ENCODE peak calls at places on chromosomes 2 and 18, in five cellular contexts. One of them, this sample, is unnamed.

GRCh38 chr2:163682695-163683094 is 53.1 kb downstream of the FIGN start:
- ATAC-seq in K562: no peak
- ATAC-seq in GM12878: no peak
- ATAC-seq in HepG2: peak
- ATAC-seq in HCT116: no peak
- ATAC-seq in this sample: no peak

GRCh38 chr2:158221055-158222021 is 119.7 kb downstream of the UPP2 start:
- ATAC-seq in K562: peak
- ATAC-seq in GM12878: peak
- ATAC-seq in HepG2: no peak
- ATAC-seq in HCT116: no peak
- ATAC-seq in this sample: no peak

GRCh38 chr2:221465776-221466175 is 106.3 kb downstream of the EPHA4 start:
- ATAC-seq in K562: no peak
- ATAC-seq in GM12878: peak
- ATAC-seq in HepG2: no peak
- ATAC-seq in HCT116: no peak
- ATAC-seq in this sample: no peak

GRCh38 chr2:10829304-10829703 is 16.7 kb upstream of the PDIA6 start:
- ATAC-seq in K562: no peak
- ATAC-seq in GM12878: no peak
- ATAC-seq in HepG2: no peak
- ATAC-seq in HCT116: no peak
- ATAC-seq in this sample: no peak

GRCh38 chr2:168114619-168115018 is 132.8 kb downstream of the STK39 start:
- ATAC-seq in K562: no peak
- ATAC-seq in GM12878: no peak
- ATAC-seq in HepG2: no peak
- ATAC-seq in HCT116: no peak
- ATAC-seq in this sample: no peak

GRCh38 chr2:200490001-200490400 is 19.9 kb downstream of the KCTD18 start:
- ATAC-seq in K562: no peak
- ATAC-seq in GM12878: no peak
- ATAC-seq in HepG2: peak
- ATAC-seq in HCT116: no peak
- ATAC-seq in this sample: no peak

GRCh38 chr18:12377556-12378553 is 828 bp upstream of the AFG3L2 start:
- ATAC-seq in K562: no peak
- ATAC-seq in GM12878: peak
- ATAC-seq in HepG2: peak
- ATAC-seq in HCT116: peak
- ATAC-seq in this sample: peak

GRCh38 chr2:206176128-206176527 is 16.4 kb downstream of the EEF1B2 start:
- ATAC-seq in K562: no peak
- ATAC-seq in GM12878: no peak
- ATAC-seq in HepG2: no peak
- ATAC-seq in HCT116: no peak
- ATAC-seq in this sample: no peak

GRCh38 chr18:54798186-54798585 is 30.1 kb upstream of the RAB27B start:
- ATAC-seq in K562: no peak
- ATAC-seq in GM12878: no peak
- ATAC-seq in HepG2: no peak
- ATAC-seq in HCT116: no peak
- ATAC-seq in this sample: no peak

GRCh38 chr18:53408271-53408670 is 816.2 kb downstream of the MBD2 start:
- ATAC-seq in K562: no peak
- ATAC-seq in GM12878: no peak
- ATAC-seq in HepG2: no peak
- ATAC-seq in HCT116: no peak
- ATAC-seq in this sample: no peak

GRCh38 chr2:219576505-219577388 is 4.6 kb downstream of the INHA start:
- ATAC-seq in K562: peak
- ATAC-seq in GM12878: no peak
- ATAC-seq in HepG2: peak
- ATAC-seq in HCT116: no peak
- ATAC-seq in this sample: no peak

GRCh38 chr18:4068552-4069158 is 386.5 kb downstream of the DLGAP1 start:
- ATAC-seq in K562: peak
- ATAC-seq in GM12878: peak
- ATAC-seq in HepG2: peak
- ATAC-seq in HCT116: peak
- ATAC-seq in this sample: no peak

GRCh38 chr2:20593072-20594034 is 57.5 kb downstream of the HS1BP3 start:
- ATAC-seq in K562: peak
- ATAC-seq in GM12878: no peak
- ATAC-seq in HepG2: peak
- ATAC-seq in HCT116: peak
- ATAC-seq in this sample: no peak

GRCh38 chr2:146321175-146321574 is 1523.7 kb upstream of the ACVR2A start:
- ATAC-seq in K562: no peak
- ATAC-seq in GM12878: peak
- ATAC-seq in HepG2: no peak
- ATAC-seq in HCT116: no peak
- ATAC-seq in this sample: no peak

DNA sequence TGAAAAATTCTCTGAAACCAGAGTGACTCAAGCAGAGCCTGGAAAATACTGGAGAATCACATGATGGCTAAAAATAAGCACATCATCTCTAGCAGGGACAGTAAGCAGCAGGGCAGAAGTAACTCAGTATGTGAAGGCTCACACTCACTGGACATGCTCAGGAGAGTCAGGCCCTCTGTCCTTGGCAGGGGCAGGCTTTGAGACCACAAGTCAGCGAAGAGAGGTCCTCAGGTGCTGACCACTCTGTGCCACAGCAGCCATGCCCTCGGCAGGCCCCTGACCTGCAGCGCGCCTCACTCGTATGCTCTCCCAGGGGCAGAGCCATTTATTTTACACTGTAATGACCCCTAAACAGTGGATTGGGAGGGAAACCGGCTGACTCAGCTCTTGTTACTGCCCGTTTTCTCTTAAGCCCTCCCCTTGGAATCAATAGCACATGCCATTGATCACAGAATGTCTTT is 76.8 kb downstream of the MAPRE2 start:
- ATAC-seq in K562: peak
- ATAC-seq in GM12878: no peak
- ATAC-seq in HepG2: no peak
- ATAC-seq in HCT116: no peak
- ATAC-seq in this sample: peak
- TF ChIP-seq POLR2AphosphoS5 in K562: no peak
- TF ChIP-seq POLR2AphosphoS5 in GM12878: no peak
- TF ChIP-seq POLR2AphosphoS5 in HepG2: no peak
- TF ChIP-seq POLR2AphosphoS5 in HCT116: no peak
- TF ChIP-seq POLR2AphosphoS5 in this sample: peak

GRCh38 chr2:65637061-65637460 is 204.7 kb upstream of the SPRED2 start:
- ATAC-seq in K562: no peak
- ATAC-seq in GM12878: no peak
- ATAC-seq in HepG2: no peak
- ATAC-seq in HCT116: no peak
- ATAC-seq in this sample: no peak
- H3K4me3 ChIP-seq in K562: no peak
- H3K4me3 ChIP-seq in GM12878: no peak
- H3K4me3 ChIP-seq in HepG2: no peak
- H3K4me3 ChIP-seq in HCT116: no peak
- H3K4me3 ChIP-seq in this sample: no peak

GRCh38 chr18:77069931-77070330 is 62.7 kb downstream of the MBP start:
- ATAC-seq in K562: no peak
- ATAC-seq in GM12878: no peak
- ATAC-seq in HepG2: no peak
- ATAC-seq in HCT116: no peak
- ATAC-seq in this sample: no peak
- H3K27ac ChIP-seq in K562: no peak
- H3K27ac ChIP-seq in GM12878: peak
- H3K27ac ChIP-seq in HepG2: no peak
- H3K27ac ChIP-seq in HCT116: no peak
- H3K27ac ChIP-seq in this sample: peak

GRCh38 chr18:80033181-80034067 is 810 bp upstream of the RBFA start:
- ATAC-seq in K562: peak
- ATAC-seq in GM12878: peak
- ATAC-seq in HepG2: peak
- ATAC-seq in HCT116: peak
- ATAC-seq in this sample: peak
- TF ChIP-seq POLR2AphosphoS5 in K562: no peak
- TF ChIP-seq POLR2AphosphoS5 in GM12878: peak
- TF ChIP-seq POLR2AphosphoS5 in HepG2: no peak
- TF ChIP-seq POLR2AphosphoS5 in HCT116: no peak
- TF ChIP-seq POLR2AphosphoS5 in this sample: peak

DNA sequence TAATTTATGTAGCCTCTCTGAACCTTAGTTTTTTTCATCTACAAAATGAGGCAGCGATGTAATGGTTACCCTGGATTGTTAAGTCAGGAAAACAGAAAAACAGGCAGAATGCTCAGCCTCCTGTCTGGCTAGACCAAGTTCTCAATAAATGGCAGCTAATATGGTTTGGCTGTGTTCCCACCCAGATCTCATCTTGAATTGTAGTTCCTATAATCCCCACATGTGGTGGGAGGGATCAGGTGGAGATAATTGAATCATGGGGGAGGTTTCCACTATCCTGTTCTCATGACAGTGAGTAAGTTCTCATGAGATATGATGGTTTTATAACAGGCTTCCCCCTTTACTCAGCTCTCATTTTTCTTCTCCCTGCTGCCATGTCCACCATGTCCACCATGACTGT is 220.0 kb downstream of the CMPK2 start:
- ATAC-seq in K562: no peak
- ATAC-seq in GM12878: no peak
- ATAC-seq in HepG2: no peak
- ATAC-seq in HCT116: no peak
- ATAC-seq in this sample: no peak
- H3K4me3 ChIP-seq in K562: no peak
- H3K4me3 ChIP-seq in GM12878: no peak
- H3K4me3 ChIP-seq in HepG2: no peak
- H3K4me3 ChIP-seq in HCT116: no peak
- H3K4me3 ChIP-seq in this sample: no peak

GRCh38 chr2:207765960-207766582 is 3.6 kb downstream of the FZD5 start:
- ATAC-seq in K562: no peak
- ATAC-seq in GM12878: no peak
- ATAC-seq in HepG2: no peak
- ATAC-seq in HCT116: no peak
- ATAC-seq in this sample: no peak

GRCh38 chr2:207766697-207767460 is 2.8 kb downstream of the FZD5 start:
- ATAC-seq in K562: no peak
- ATAC-seq in GM12878: no peak
- ATAC-seq in HepG2: no peak
- ATAC-seq in HCT116: no peak
- ATAC-seq in this sample: no peak

GRCh38 chr2:207767461-207768167 is 2.1 kb downstream of the FZD5 start:
- ATAC-seq in K562: no peak
- ATAC-seq in GM12878: no peak
- ATAC-seq in HepG2: peak
- ATAC-seq in HCT116: no peak
- ATAC-seq in this sample: no peak

GRCh38 chr2:207768891-207769596 is 662 bp downstream of the FZD5 start:
- ATAC-seq in K562: peak
- ATAC-seq in GM12878: peak
- ATAC-seq in HepG2: peak
- ATAC-seq in HCT116: peak
- ATAC-seq in this sample: peak

DNA sequence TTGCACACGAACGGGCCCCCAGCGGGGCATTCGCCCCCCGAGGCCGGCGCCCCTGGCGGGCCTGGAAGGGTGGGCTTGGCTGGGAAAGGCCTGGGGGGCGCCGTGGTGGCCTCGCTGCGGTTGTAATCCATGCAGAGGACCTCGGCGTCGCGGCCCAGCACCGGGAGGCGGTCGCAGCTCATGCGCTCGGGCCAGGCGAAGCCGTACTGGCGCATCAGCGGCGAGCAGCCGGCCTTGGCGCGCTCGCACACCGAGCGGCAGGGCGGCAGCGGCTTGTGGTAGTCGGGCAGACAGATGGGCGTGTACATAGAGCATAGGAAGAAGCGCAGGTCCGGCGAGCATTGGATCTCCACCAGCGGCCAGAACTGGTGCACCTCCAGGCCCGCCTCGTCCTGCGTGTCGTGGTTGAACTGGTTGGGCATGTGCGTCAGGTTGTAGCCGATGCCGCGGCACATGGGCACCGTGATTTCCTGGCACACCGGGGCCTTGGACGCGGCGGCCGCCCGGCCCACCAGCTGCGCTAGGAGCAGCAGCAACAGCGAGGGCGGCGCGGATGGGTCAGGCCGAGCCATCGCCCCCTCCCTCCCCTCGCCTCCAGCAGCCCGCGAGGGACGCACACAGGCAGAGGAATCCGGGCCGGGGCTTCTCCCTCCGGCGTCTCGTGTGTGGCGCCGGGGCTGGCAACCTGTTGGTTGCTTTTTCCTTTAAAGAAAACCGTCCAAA is 1.4 kb downstream of the FZD5 start:
- ATAC-seq in K562: no peak
- ATAC-seq in GM12878: peak
- ATAC-seq in HepG2: peak
- ATAC-seq in HCT116: no peak
- ATAC-seq in this sample: no peak
- H3K27ac ChIP-seq in K562: peak
- H3K27ac ChIP-seq in GM12878: no peak
- H3K27ac ChIP-seq in HepG2: peak
- H3K27ac ChIP-seq in HCT116: peak
- H3K27ac ChIP-seq in this sample: peak

GRCh38 chr2:196315388-196316049 is 144.1 kb upstream of the STK17B start:
- ATAC-seq in K562: no peak
- ATAC-seq in GM12878: no peak
- ATAC-seq in HepG2: no peak
- ATAC-seq in HCT116: no peak
- ATAC-seq in this sample: no peak
- TF ChIP-seq POLR2AphosphoS5 in K562: no peak
- TF ChIP-seq POLR2AphosphoS5 in GM12878: no peak
- TF ChIP-seq POLR2AphosphoS5 in HepG2: no peak
- TF ChIP-seq POLR2AphosphoS5 in HCT116: no peak
- TF ChIP-seq POLR2AphosphoS5 in this sample: no peak

GRCh38 chr2:65350714-65351113 is 81.7 kb downstream of the SPRED2 start:
- ATAC-seq in K562: peak
- ATAC-seq in GM12878: peak
- ATAC-seq in HepG2: peak
- ATAC-seq in HCT116: peak
- ATAC-seq in this sample: no peak

GRCh38 chr2:65351948-65352595 is 80.3 kb downstream of the SPRED2 start:
- ATAC-seq in K562: peak
- ATAC-seq in GM12878: no peak
- ATAC-seq in HepG2: no peak
- ATAC-seq in HCT116: no peak
- ATAC-seq in this sample: no peak

GRCh38 chr2:65347913-65348312 is 84.5 kb downstream of the SPRED2 start:
- ATAC-seq in K562: no peak
- ATAC-seq in GM12878: no peak
- ATAC-seq in HepG2: no peak
- ATAC-seq in HCT116: no peak
- ATAC-seq in this sample: no peak

GRCh38 chr2:65351234-65351947 is 81.0 kb downstream of the SPRED2 start:
- ATAC-seq in K562: peak
- ATAC-seq in GM12878: no peak
- ATAC-seq in HepG2: no peak
- ATAC-seq in HCT116: no peak
- ATAC-seq in this sample: no peak

DNA sequence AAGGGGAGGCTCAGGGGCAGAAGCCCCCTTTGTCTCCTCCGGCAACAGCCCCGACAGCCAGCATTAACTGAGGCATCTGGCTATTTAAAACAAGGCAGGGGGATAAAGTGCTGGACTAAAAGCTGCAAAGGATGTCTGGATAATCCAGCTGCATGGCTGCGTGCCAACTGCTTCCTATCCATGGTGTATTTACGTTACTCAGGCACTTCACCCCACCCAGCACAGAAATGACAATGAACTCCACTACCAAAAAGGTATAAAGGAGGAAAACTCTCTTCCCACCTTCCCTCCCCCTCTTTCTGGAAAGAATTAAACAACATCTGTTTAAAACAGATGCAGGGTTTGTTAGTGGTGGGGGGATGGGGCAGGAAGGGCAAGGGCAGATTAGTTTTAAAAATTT is 82.5 kb downstream of the SPRED2 start:
- ATAC-seq in K562: peak
- ATAC-seq in GM12878: no peak
- ATAC-seq in HepG2: peak
- ATAC-seq in HCT116: no peak
- ATAC-seq in this sample: no peak
- H3K4me3 ChIP-seq in K562: no peak
- H3K4me3 ChIP-seq in GM12878: no peak
- H3K4me3 ChIP-seq in HepG2: no peak
- H3K4me3 ChIP-seq in HCT116: no peak
- H3K4me3 ChIP-seq in this sample: no peak

This sample was measured in gastroesophageal sphincter.